ENCODE peak calls at places on chromosome 1, in ten cellular contexts. H is tibial artery; Q is iPS-NIHi11; U is naive thymus-derived CD8-positive, alpha-beta T cell; K is T-cell; L is GM12892; R is HTR-8/SVneo; V is stimulated activated CD8-positive, alpha-beta memory T cell treated with anti-CD3 and anti-CD28 coated beads, Interleukin-2, amount 100 ng/mL, for 1 hour; M is fibroblast of the conjunctiva; E is kidney. C is an unnamed sample.

GRCh38 chr1:46102769-46103476 is 29.5 kb downstream of the PIK3R3 start:
- DNase-seq in R (no peak), K (no peak), E (no peak), M (peak), H (no peak), V (no peak), Q (no peak), U (no peak), L (no peak), C (no peak)

GRCh38 chr1:206469411-206469932 is 804 bp upstream of the IKBKE start:
- DNase-seq in H (no peak), L (no peak), Q (peak), M (no peak), V (no peak), K (no peak), R (no peak), U (no peak), E (no peak), C (no peak)

GRCh38 chr1:151991663-151992344 is 1.9 kb downstream of the S100A10 start:
- DNase-seq in H (no peak), R (no peak), L (no peak), U (no peak), E (no peak), V (no peak), Q (no peak), K (no peak), M (no peak), C (no peak)

GRCh38 chr1:32400876-32401631 is 6.8 kb upstream of the BSDC1 start:
- DNase-seq in L (peak), K (peak), V (peak), Q (peak), H (peak), M (peak), U (peak), R (peak), E (peak), C (peak)

GRCh38 chr1:245673920-245674414 is 519.2 kb downstream of the KIF26B start:
- DNase-seq in H (no peak), V (no peak), M (no peak), E (no peak), R (no peak), K (no peak), Q (no peak), L (no peak), U (no peak), C (no peak)

GRCh38 chr1:52520149-52520548 is 32.7 kb downstream of the TUT4 start:
- DNase-seq in H (no peak), K (no peak), V (no peak), R (no peak), E (no peak), L (no peak), Q (no peak), U (no peak), M (peak), C (no peak)

GRCh38 chr1:72000809-72001208 is 281.5 kb downstream of the NEGR1 start:
- DNase-seq in H (no peak), R (no peak), U (no peak), K (no peak), V (no peak), Q (peak), M (no peak), L (no peak), E (no peak), C (peak)

GRCh38 chr1:29624747-29625420 is 388.6 kb downstream of the PTPRU start:
- DNase-seq in U (no peak), V (no peak), Q (no peak), H (no peak), K (no peak), L (no peak), E (no peak), R (no peak), M (no peak), C (no peak)

GRCh38 chr1:178031856-178032320 is 62.0 kb upstream of the RASAL2 start:
- DNase-seq in K (no peak), V (no peak), H (peak), E (peak), U (no peak), R (peak), Q (peak), M (peak), L (peak), C (peak)

GRCh38 chr1:151062738-151063371 is 2.7 kb downstream of the MLLT11 start:
- DNase-seq in Q (no peak), E (no peak), V (no peak), U (no peak), R (peak), H (no peak), M (peak), L (no peak), K (no peak), C (no peak)

GRCh38 chr1:219582310-219582709 is 30.6 kb downstream of the ZC3H11B start:
- DNase-seq in E (no peak), R (no peak), K (no peak), H (no peak), Q (no peak), U (no peak), M (peak), V (no peak), L (no peak), C (no peak)

GRCh38 chr1:200866521-200866920 is 6.3 kb upstream of the GPR25 start:
- DNase-seq in E (no peak), U (no peak), K (no peak), V (no peak), Q (no peak), M (no peak), R (no peak), H (no peak), L (peak), C (no peak)

GRCh38 chr1:148263128-148263905 is 111.2 kb upstream of the NBPF11 start:
- DNase-seq in H (peak), M (peak), V (peak), L (peak), K (no peak), E (peak), R (no peak), Q (peak), U (peak), C (peak)

GRCh38 chr1:24351247-24351646 is 32.1 kb downstream of the GRHL3 start:
- DNase-seq in K (no peak), V (no peak), U (no peak), Q (no peak), R (no peak), M (no peak), H (no peak), E (peak), L (peak), C (no peak)

GRCh38 chr1:202237052-202237451 is 43.5 kb downstream of the LGR6 start:
- DNase-seq in L (peak), V (no peak), R (peak), K (no peak), H (peak), E (peak), Q (peak), U (no peak), M (peak), C (peak)

GRCh38 chr1:99240621-99241020 is 23.7 kb upstream of the PLPPR4 start:
- DNase-seq in M (no peak), U (no peak), R (no peak), H (no peak), Q (no peak), V (no peak), L (no peak), E (no peak), K (no peak), C (no peak)